ENCODE peak calls at places on chromosomes 4 and X, in five cellular contexts. Z is suprapubic skin; J is HEK293T; N is stimulated activated CD4-positive, alpha-beta T cell treated with anti-CD3 and anti-CD28 coated beads, Interleukin-4, amount 100 ng/mL, for 24 hours; E is mesenchymal stem cell. G is an unnamed sample.

GRCh38 chr4:99863-100262 is 24.4 kb upstream of the ZNF718 start:
- DNase-seq in J (no peak), Z (no peak), E (no peak), N (no peak), G (no peak)

GRCh38 chr4:15498356-15498755 is 28.7 kb downstream of the CC2D2A start:
- DNase-seq in Z (no peak), E (no peak), J (no peak), N (no peak), G (no peak)

GRCh38 chr4:81215936-81216335 is 914 bp upstream of the PRKG2 start:
- DNase-seq in Z (no peak), J (no peak), N (no peak), E (no peak), G (no peak)

GRCh38 chr4:90293320-90293719 is 166.1 kb downstream of the CCSER1 start:
- DNase-seq in Z (no peak), N (no peak), E (peak), J (no peak), G (no peak)

GRCh38 chr4:78518551-78518950 is 33.0 kb upstream of the ANXA3 start:
- DNase-seq in Z (no peak), E (no peak), J (no peak), N (no peak), G (no peak)

GRCh38 chrX:8848921-8849320 is 47.7 kb upstream of the FAM9A start:
- DNase-seq in N (no peak), E (no peak), Z (no peak), J (no peak), G (no peak)

GRCh38 chrX:136310411-136310810 is 9.6 kb downstream of the ADGRG4 start:
- DNase-seq in Z (no peak), E (peak), N (no peak), J (peak), G (no peak)

GRCh38 chrX:69603566-69604194 is 12.2 kb upstream of the EDA start:
- DNase-seq in N (no peak), Z (no peak), J (no peak), E (peak), G (no peak)

GRCh38 chr4:154719087-154719486 is 24.7 kb upstream of the LRAT start:
- DNase-seq in Z (no peak), N (no peak), E (no peak), J (no peak), G (no peak)

GRCh38 chr4:13103382-13104015 is 380.6 kb downstream of the RAB28 start:
- DNase-seq in E (no peak), J (no peak), Z (no peak), N (no peak), G (no peak)

GRCh38 chr4:112348488-112349158 is 51.5 kb downstream of the ALPK1 start:
- DNase-seq in E (peak), J (peak), N (no peak), Z (no peak), G (no peak)

GRCh38 chr4:48958582-48958981 is 27.5 kb upstream of the CWH43 start:
- DNase-seq in N (no peak), E (no peak), Z (no peak), J (no peak), G (no peak)

GRCh38 chr4:92060333-92060732 is 243.4 kb upstream of the GRID2 start:
- DNase-seq in N (no peak), Z (no peak), J (no peak), E (no peak), G (no peak)

GRCh38 chr4:123488916-123489315 is 92.3 kb downstream of the SPRY1 start:
- DNase-seq in Z (no peak), E (peak), J (no peak), N (no peak), G (peak)

GRCh38 chrX:68511255-68511654 is 12.4 kb downstream of the YIPF6 start:
- DNase-seq in J (peak), N (peak), E (peak), Z (no peak), G (peak)

GRCh38 chr4:55172694-55173287 is 47.4 kb upstream of the KDR start:
- DNase-seq in E (peak), Z (no peak), N (no peak), J (no peak), G (no peak)

GRCh38 chrX:118056870-118057269 is 59.7 kb downstream of the KLHL13 start:
- DNase-seq in N (no peak), J (no peak), Z (no peak), E (no peak), G (no peak)

GRCh38 chr4:3768842-3769641 is 2.9 kb downstream of the ADRA2C start:
- DNase-seq in N (no peak), J (no peak), E (no peak), Z (no peak), G (no peak)

GRCh38 chr4:80026080-80026479 is 46.9 kb downstream of the ANTXR2 start:
- DNase-seq in J (no peak), N (no peak), E (no peak), Z (no peak), G (no peak)

GRCh38 chrX:133749370-133749769 is 236.0 kb downstream of the GPC3 start:
- DNase-seq in E (no peak), N (no peak), Z (no peak), J (no peak), G (peak)

GRCh38 chrX:10902001-10902400 is 209.1 kb upstream of the HCCS start:
- DNase-seq in J (no peak), E (peak), Z (no peak), N (no peak), G (no peak)

GRCh38 chrX:6021316-6022091 is 207.2 kb downstream of the NLGN4X start:
- DNase-seq in J (peak), N (peak), E (peak), Z (no peak), G (no peak)

GRCh38 chr4:161936625-161937133 is 227.1 kb downstream of the FSTL5 start:
- DNase-seq in E (peak), J (no peak), N (no peak), Z (no peak), G (no peak)

GRCh38 chr4:31516520-31516919 is 796.4 kb downstream of the PCDH7 start:
- DNase-seq in Z (no peak), E (no peak), N (no peak), J (no peak), G (no peak)

GRCh38 chr4:99885063-99885664 is 9.1 kb downstream of the LAMTOR3 start:
- DNase-seq in J (peak), E (peak), N (peak), Z (no peak), G (no peak)

GRCh38 chr4:55143858-55144257 is 18.5 kb upstream of the KDR start:
- DNase-seq in J (no peak), N (no peak), Z (no peak), E (no peak), G (no peak)

GRCh38 chrX:6002056-6002455 is 226.6 kb downstream of the NLGN4X start:
- DNase-seq in Z (no peak), J (no peak), N (no peak), E (no peak), G (no peak)

G was measured in GDM1.